ENCODE peak calls at places on chromosomes 13 and 19, in eight cellular contexts. A is fibroblast of mammary gland, X is lower leg skin, V is thoracic aorta, P is cardiac fibroblast, N is psoas muscle, C is heart right ventricle, H is dorsolateral prefrontal cortex. M is an unnamed sample.

GRCh38 chr13:74191036-74191809 is 57.0 kb upstream of the KLF12 start:
- DNase-seq in X (no peak), P (no peak), A (no peak), C (no peak), N (no peak), H (no peak), V (no peak), M (peak; percentile 8)

GRCh38 chr13:50072676-50073075 is 57.4 kb downstream of the KCNRG start:
- DNase-seq in H (no peak), N (no peak), V (no peak), X (no peak), A (no peak), C (no peak), P (no peak), M (no peak)

GRCh38 chr13:113252516-113252915 is 43.1 kb downstream of the CUL4A start:
- DNase-seq in P (no peak), H (no peak), C (no peak), X (no peak), V (no peak), A (no peak), N (no peak), M (no peak)

GRCh38 chr13:19959141-19959830 is 759 bp downstream of the ZMYM2 start:
- DNase-seq in A (peak; percentile 29), C (peak; percentile 68), H (peak; percentile 37), V (peak; percentile 8), N (peak; percentile 62), P (peak; percentile 59), X (peak; percentile 93), M (peak; percentile 58)

GRCh38 chr19:30445385-30445784 is 73.2 kb downstream of the ZNF536 start:
- DNase-seq in C (no peak), H (no peak), A (no peak), P (no peak), V (no peak), X (peak; percentile 69), N (no peak), M (no peak)

GRCh38 chr13:48769107-48769704 is 115.5 kb downstream of the CYSLTR2 start:
- DNase-seq in C (no peak), X (peak; percentile 92), V (peak; percentile 85), N (peak; percentile 31), P (peak; percentile 97), H (peak; percentile 29), A (peak; percentile 92), M (peak; percentile 81)

GRCh38 chr13:106349080-106349841 is 186.2 kb downstream of the EFNB2 start:
- DNase-seq in V (no peak), X (peak; percentile 86), H (peak; percentile 76), P (no peak), A (peak; percentile 27), C (peak; percentile 18), N (no peak), M (peak; percentile 44)

GRCh38 chr13:93723316-93723715 is 496.7 kb downstream of the GPC6 start:
- DNase-seq in A (peak; percentile 61), C (no peak), H (no peak), P (no peak), V (no peak), N (no peak), X (no peak), M (no peak)

GRCh38 chr19:47095707-47096704 is 17.6 kb downstream of the ZC3H4 start:
- DNase-seq in V (no peak), C (peak; percentile 72), H (no peak), X (peak; percentile 94), A (peak; percentile 52), P (no peak), N (peak; percentile 61), M (no peak)

GRCh38 chr19:46355234-46355990 is 8.5 kb downstream of the PPP5C start:
- DNase-seq in V (no peak), N (no peak), P (no peak), C (no peak), H (no peak), A (no peak), X (no peak), M (no peak)

GRCh38 chr13:75913925-75914324 is 277.8 kb downstream of the LMO7 start:
- DNase-seq in X (no peak), N (no peak), A (no peak), V (no peak), H (no peak), C (no peak), P (no peak), M (no peak)

GRCh38 chr13:112626761-112627160 is 38.8 kb upstream of the TUBGCP3 start:
- DNase-seq in P (no peak), V (no peak), H (no peak), A (no peak), X (peak; percentile 60), N (no peak), C (no peak), M (no peak)

GRCh38 chr13:24500977-24501376 is 11.6 kb downstream of the PARP4 start:
- DNase-seq in H (no peak), X (no peak), C (no peak), A (peak; percentile 68), N (no peak), V (no peak), P (peak; percentile 83), M (no peak)

DNA sequence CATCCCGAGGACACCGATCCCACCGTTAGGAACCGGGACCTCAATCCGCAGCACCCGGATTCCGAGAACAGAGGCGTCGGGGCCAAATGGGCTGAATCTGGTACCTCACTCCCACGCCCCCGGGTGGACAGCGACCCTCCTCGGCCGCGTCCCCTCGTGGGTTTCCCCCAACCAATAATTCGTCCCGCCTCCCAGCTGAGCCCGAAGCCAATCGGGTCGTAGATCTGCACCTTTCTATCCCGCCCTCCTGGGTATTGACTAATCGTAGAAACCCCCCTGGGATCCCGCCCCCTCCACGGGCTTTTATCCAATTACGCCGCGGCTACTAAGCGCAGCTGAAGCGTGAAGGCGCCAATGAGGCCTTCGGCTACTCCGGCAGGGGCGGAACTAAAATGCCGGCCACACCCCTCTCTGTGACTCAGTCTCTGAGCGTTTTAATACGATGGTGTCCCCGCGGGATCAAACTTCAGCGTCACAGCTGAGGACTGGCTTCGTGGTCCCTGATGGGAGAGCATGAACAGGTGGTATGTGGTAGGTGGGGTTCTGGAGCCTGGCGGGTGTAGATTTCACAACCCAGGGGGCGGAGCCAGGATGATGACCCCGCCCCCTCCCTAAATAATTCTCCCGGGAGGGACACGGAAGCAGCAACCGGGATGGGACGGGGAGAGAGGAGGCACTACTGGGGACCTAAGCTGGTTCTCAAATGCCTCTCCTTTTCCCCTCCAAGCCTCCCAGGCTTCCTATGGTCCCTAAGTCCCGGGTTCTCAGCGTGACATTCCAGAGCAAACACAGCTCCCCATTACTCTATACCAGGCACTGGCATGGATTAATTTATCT is at the start of the genes CCDC159 and TMEM205:
- DNase-seq in C (peak; percentile 97), X (peak; percentile 100), P (peak; percentile 99), H (peak; percentile 99), A (peak; percentile 99), N (peak; percentile 98), V (peak; percentile 95), M (peak; percentile 97)
- TF ChIP-seq CTCF in C (no peak), X (no peak), P (no peak), H (peak; percentile 27), A (no peak), N (no peak), V (no peak), M (no peak)

DNA sequence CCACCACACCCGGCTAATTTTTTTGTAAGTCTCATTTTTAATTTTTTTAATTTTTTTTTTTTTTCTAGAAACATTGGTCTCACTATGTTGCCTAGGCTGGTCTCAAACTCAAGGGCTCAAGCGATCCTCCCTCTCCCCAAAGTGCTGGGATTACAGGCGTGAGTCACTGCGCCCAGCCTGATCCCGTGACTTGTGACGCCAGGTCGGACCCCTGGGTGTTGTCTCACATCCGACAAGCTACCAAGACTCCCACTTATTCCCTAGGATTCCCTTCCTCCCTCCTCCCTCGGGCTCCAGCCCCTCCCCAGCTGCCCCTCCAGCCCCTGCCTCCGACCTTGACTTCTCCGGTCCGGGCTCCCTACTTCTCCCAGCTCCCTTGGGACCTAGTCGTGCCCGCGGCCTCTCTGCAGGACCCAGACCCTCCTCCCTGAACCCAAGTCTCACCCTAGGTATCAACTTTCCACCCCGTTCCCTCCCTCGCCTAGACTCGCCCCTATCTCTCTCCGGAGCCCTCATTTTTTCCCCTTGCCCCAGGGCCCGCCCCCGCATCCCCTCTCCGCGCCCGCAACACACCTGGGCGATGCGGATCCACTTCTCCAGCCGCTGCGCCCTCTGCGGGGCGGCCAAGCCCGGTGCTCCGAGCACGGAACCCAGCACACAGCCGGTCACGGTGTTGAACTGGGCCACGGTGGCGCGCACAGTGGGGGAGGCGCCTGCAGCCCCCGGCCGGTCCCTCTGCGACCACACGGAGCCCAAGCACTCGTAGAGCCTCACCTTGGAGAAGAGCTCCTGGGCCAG is 13.1 kb downstream of the RGL3 start:
- DNase-seq in V (no peak), H (no peak), C (peak; percentile 45), N (no peak), P (no peak), X (no peak), A (peak; percentile 34), M (peak; percentile 61)
- TF ChIP-seq CTCF in V (no peak), H (no peak), C (no peak), N (no peak), P (peak; percentile 26), X (no peak), A (peak; percentile 20), M (no peak)

GRCh38 chr19:1470864-1471513 is 8.0 kb downstream of the C19orf25 start:
- DNase-seq in A (no peak), H (no peak), V (no peak), P (no peak), N (peak; percentile 21), X (no peak), C (peak; percentile 23), M (peak; percentile 61)

GRCh38 chr19:1469936-1470863 is 8.8 kb downstream of the C19orf25 start:
- DNase-seq in N (peak; percentile 35), H (no peak), X (no peak), C (peak; percentile 59), P (no peak), V (no peak), A (no peak), M (peak; percentile 76)

GRCh38 chr19:1473056-1473400 is 6.0 kb downstream of the C19orf25 start:
- DNase-seq in V (no peak), X (no peak), P (no peak), H (no peak), N (no peak), A (no peak), C (no peak), M (no peak)

GRCh38 chr19:1472227-1473055 is 6.6 kb downstream of the C19orf25 start:
- DNase-seq in P (no peak), H (peak; percentile 78), X (no peak), V (no peak), C (no peak), A (no peak), N (no peak), M (no peak)

GRCh38 chr19:1471514-1472107 is 7.4 kb downstream of the C19orf25 start:
- DNase-seq in X (no peak), P (no peak), C (peak; percentile 17), A (no peak), V (no peak), H (no peak), N (no peak), M (no peak)
- TF ChIP-seq CTCF in X (no peak), P (no peak), C (no peak), A (peak; percentile 1), V (no peak), H (no peak), N (no peak), M (no peak)

GRCh38 chr19:33998739-33999345 is 173.5 kb upstream of the LSM14A start:
- DNase-seq in H (no peak), A (peak; percentile 11), P (peak; percentile 29), C (no peak), X (no peak), N (no peak), V (no peak), M (no peak)
- TF ChIP-seq CTCF in H (peak; percentile 45), A (peak; percentile 35), P (peak; percentile 31), C (peak; percentile 21), X (no peak), N (peak; percentile 44), V (no peak), M (peak; percentile 30)

M was measured in nephron progenitor cell.